ENCODE peak calls at places on chromosomes 5 and 9, in eight cellular contexts. One of them, this sample, is unnamed.

GRCh38 chr9:72586388-72587160 is 65.2 kb downstream of the TMC1 start:
- DNase-seq in GM20000: no peak
- DNase-seq in bronchial epithelial cell: peak
- DNase-seq in heart right ventricle: no peak
- DNase-seq in cardiac fibroblast: peak
- DNase-seq in GM12865: peak
- DNase-seq in neural crest cell: no peak
- DNase-seq in fibroblast of the aortic adventitia: peak
- DNase-seq in this sample: no peak

GRCh38 chr9:33447404-33448158 is at the start of gene AQP3:
- DNase-seq in GM20000: peak
- DNase-seq in bronchial epithelial cell: no peak
- DNase-seq in heart right ventricle: peak
- DNase-seq in cardiac fibroblast: peak
- DNase-seq in GM12865: peak
- DNase-seq in neural crest cell: peak
- DNase-seq in fibroblast of the aortic adventitia: no peak
- DNase-seq in this sample: peak

GRCh38 chr5:151483176-151483575 is 35.8 kb downstream of the SLC36A1 start:
- DNase-seq in GM20000: no peak
- DNase-seq in bronchial epithelial cell: no peak
- DNase-seq in heart right ventricle: no peak
- DNase-seq in cardiac fibroblast: peak
- DNase-seq in GM12865: no peak
- DNase-seq in neural crest cell: no peak
- DNase-seq in fibroblast of the aortic adventitia: no peak
- DNase-seq in this sample: no peak

GRCh38 chr5:17216974-17217325 is 481 bp upstream of the BASP1 start:
- DNase-seq in GM20000: no peak
- DNase-seq in bronchial epithelial cell: no peak
- DNase-seq in heart right ventricle: peak
- DNase-seq in cardiac fibroblast: peak
- DNase-seq in GM12865: no peak
- DNase-seq in neural crest cell: peak
- DNase-seq in fibroblast of the aortic adventitia: peak
- DNase-seq in this sample: no peak

GRCh38 chr5:12794476-12795332 is 890.5 kb upstream of the CTNND2 start:
- DNase-seq in GM20000: no peak
- DNase-seq in bronchial epithelial cell: no peak
- DNase-seq in heart right ventricle: no peak
- DNase-seq in cardiac fibroblast: no peak
- DNase-seq in GM12865: no peak
- DNase-seq in neural crest cell: no peak
- DNase-seq in fibroblast of the aortic adventitia: no peak
- DNase-seq in this sample: no peak

GRCh38 chr5:127878174-127878750 is 175.1 kb downstream of the CCDC192 start:
- DNase-seq in GM20000: peak
- DNase-seq in bronchial epithelial cell: peak
- DNase-seq in heart right ventricle: peak
- DNase-seq in cardiac fibroblast: peak
- DNase-seq in GM12865: peak
- DNase-seq in neural crest cell: peak
- DNase-seq in fibroblast of the aortic adventitia: peak
- DNase-seq in this sample: no peak

GRCh38 chr9:37324691-37325490 is 97.6 kb upstream of the GRHPR start:
- DNase-seq in GM20000: no peak
- DNase-seq in bronchial epithelial cell: no peak
- DNase-seq in heart right ventricle: no peak
- DNase-seq in cardiac fibroblast: no peak
- DNase-seq in GM12865: peak
- DNase-seq in neural crest cell: peak
- DNase-seq in fibroblast of the aortic adventitia: no peak
- DNase-seq in this sample: no peak

GRCh38 chr9:123011878-123012528 is 21.5 kb upstream of the GPR21 start:
- DNase-seq in GM20000: no peak
- DNase-seq in bronchial epithelial cell: no peak
- DNase-seq in heart right ventricle: no peak
- DNase-seq in cardiac fibroblast: peak
- DNase-seq in GM12865: no peak
- DNase-seq in neural crest cell: no peak
- DNase-seq in fibroblast of the aortic adventitia: no peak
- DNase-seq in this sample: no peak

GRCh38 chr5:132813599-132814440 is 718 bp downstream of the SOWAHA start:
- DNase-seq in GM20000: peak
- DNase-seq in bronchial epithelial cell: no peak
- DNase-seq in heart right ventricle: no peak
- DNase-seq in cardiac fibroblast: no peak
- DNase-seq in GM12865: peak
- DNase-seq in neural crest cell: no peak
- DNase-seq in fibroblast of the aortic adventitia: no peak
- DNase-seq in this sample: peak

GRCh38 chr9:136885950-136886578 is at the start of gene TRAF2:
- DNase-seq in GM20000: peak
- DNase-seq in bronchial epithelial cell: peak
- DNase-seq in heart right ventricle: peak
- DNase-seq in cardiac fibroblast: peak
- DNase-seq in GM12865: peak
- DNase-seq in neural crest cell: peak
- DNase-seq in fibroblast of the aortic adventitia: peak
- DNase-seq in this sample: peak

GRCh38 chr5:153276151-153276550 is 214.3 kb upstream of the GRIA1 start:
- DNase-seq in GM20000: no peak
- DNase-seq in bronchial epithelial cell: peak
- DNase-seq in heart right ventricle: peak
- DNase-seq in cardiac fibroblast: peak
- DNase-seq in GM12865: peak
- DNase-seq in neural crest cell: peak
- DNase-seq in fibroblast of the aortic adventitia: peak
- DNase-seq in this sample: peak

GRCh38 chr9:97502984-97503861 is 1.8 kb downstream of the TMOD1 start:
- DNase-seq in GM20000: peak
- DNase-seq in bronchial epithelial cell: no peak
- DNase-seq in heart right ventricle: peak
- DNase-seq in cardiac fibroblast: no peak
- DNase-seq in GM12865: peak
- DNase-seq in neural crest cell: no peak
- DNase-seq in fibroblast of the aortic adventitia: no peak
- DNase-seq in this sample: peak

GRCh38 chr5:36300181-36300926 is 1.3 kb downstream of the RANBP3L start:
- DNase-seq in GM20000: no peak
- DNase-seq in bronchial epithelial cell: no peak
- DNase-seq in heart right ventricle: no peak
- DNase-seq in cardiac fibroblast: no peak
- DNase-seq in GM12865: no peak
- DNase-seq in neural crest cell: no peak
- DNase-seq in fibroblast of the aortic adventitia: no peak
- DNase-seq in this sample: no peak

GRCh38 chr5:174065528-174066189 is 20.2 kb downstream of the NSG2 start:
- DNase-seq in GM20000: no peak
- DNase-seq in bronchial epithelial cell: no peak
- DNase-seq in heart right ventricle: no peak
- DNase-seq in cardiac fibroblast: no peak
- DNase-seq in GM12865: no peak
- DNase-seq in neural crest cell: no peak
- DNase-seq in fibroblast of the aortic adventitia: no peak
- DNase-seq in this sample: no peak

GRCh38 chr9:76697554-76697953 is 66.7 kb upstream of the PCA3 start:
- DNase-seq in GM20000: no peak
- DNase-seq in bronchial epithelial cell: no peak
- DNase-seq in heart right ventricle: no peak
- DNase-seq in cardiac fibroblast: no peak
- DNase-seq in GM12865: no peak
- DNase-seq in neural crest cell: no peak
- DNase-seq in fibroblast of the aortic adventitia: peak
- DNase-seq in this sample: no peak

GRCh38 chr5:98365126-98365525 is 408.3 kb upstream of the RGMB start:
- DNase-seq in GM20000: no peak
- DNase-seq in bronchial epithelial cell: no peak
- DNase-seq in heart right ventricle: no peak
- DNase-seq in cardiac fibroblast: no peak
- DNase-seq in GM12865: no peak
- DNase-seq in neural crest cell: no peak
- DNase-seq in fibroblast of the aortic adventitia: no peak
- DNase-seq in this sample: no peak

GRCh38 chr5:14266686-14267085 is 123.5 kb downstream of the TRIO start:
- DNase-seq in GM20000: no peak
- DNase-seq in bronchial epithelial cell: no peak
- DNase-seq in heart right ventricle: no peak
- DNase-seq in cardiac fibroblast: no peak
- DNase-seq in GM12865: no peak
- DNase-seq in neural crest cell: no peak
- DNase-seq in fibroblast of the aortic adventitia: peak
- DNase-seq in this sample: no peak

GRCh38 chr5:68384936-68385594 is 169.5 kb downstream of the PIK3R1 start:
- DNase-seq in GM20000: no peak
- DNase-seq in bronchial epithelial cell: no peak
- DNase-seq in heart right ventricle: no peak
- DNase-seq in cardiac fibroblast: no peak
- DNase-seq in GM12865: no peak
- DNase-seq in neural crest cell: no peak
- DNase-seq in fibroblast of the aortic adventitia: no peak
- DNase-seq in this sample: no peak

GRCh38 chr9:113536166-113536482 is 72.6 kb downstream of the RGS3 start:
- DNase-seq in GM20000: no peak
- DNase-seq in bronchial epithelial cell: no peak
- DNase-seq in heart right ventricle: no peak
- DNase-seq in cardiac fibroblast: no peak
- DNase-seq in GM12865: no peak
- DNase-seq in neural crest cell: no peak
- DNase-seq in fibroblast of the aortic adventitia: no peak
- DNase-seq in this sample: no peak

GRCh38 chr5:178786859-178787499 is 56.5 kb upstream of the ZNF354A start:
- DNase-seq in GM20000: no peak
- DNase-seq in bronchial epithelial cell: peak
- DNase-seq in heart right ventricle: no peak
- DNase-seq in cardiac fibroblast: peak
- DNase-seq in GM12865: no peak
- DNase-seq in neural crest cell: no peak
- DNase-seq in fibroblast of the aortic adventitia: peak
- DNase-seq in this sample: no peak

GRCh38 chr5:16461782-16462181 is 3.8 kb downstream of the ZNF622 start:
- DNase-seq in GM20000: no peak
- DNase-seq in bronchial epithelial cell: no peak
- DNase-seq in heart right ventricle: no peak
- DNase-seq in cardiac fibroblast: peak
- DNase-seq in GM12865: no peak
- DNase-seq in neural crest cell: no peak
- DNase-seq in fibroblast of the aortic adventitia: peak
- DNase-seq in this sample: no peak

GRCh38 chr5:40368200-40368599 is 311.5 kb upstream of the PTGER4 start:
- DNase-seq in GM20000: no peak
- DNase-seq in bronchial epithelial cell: no peak
- DNase-seq in heart right ventricle: no peak
- DNase-seq in cardiac fibroblast: no peak
- DNase-seq in GM12865: no peak
- DNase-seq in neural crest cell: no peak
- DNase-seq in fibroblast of the aortic adventitia: no peak
- DNase-seq in this sample: no peak
- TF ChIP-seq CTCF in GM20000: no peak
- TF ChIP-seq CTCF in bronchial epithelial cell: no peak
- TF ChIP-seq CTCF in heart right ventricle: no peak
- TF ChIP-seq CTCF in cardiac fibroblast: no peak
- TF ChIP-seq CTCF in GM12865: no peak
- TF ChIP-seq CTCF in neural crest cell: no peak
- TF ChIP-seq CTCF in fibroblast of the aortic adventitia: no peak
- TF ChIP-seq CTCF in this sample: no peak

DNA sequence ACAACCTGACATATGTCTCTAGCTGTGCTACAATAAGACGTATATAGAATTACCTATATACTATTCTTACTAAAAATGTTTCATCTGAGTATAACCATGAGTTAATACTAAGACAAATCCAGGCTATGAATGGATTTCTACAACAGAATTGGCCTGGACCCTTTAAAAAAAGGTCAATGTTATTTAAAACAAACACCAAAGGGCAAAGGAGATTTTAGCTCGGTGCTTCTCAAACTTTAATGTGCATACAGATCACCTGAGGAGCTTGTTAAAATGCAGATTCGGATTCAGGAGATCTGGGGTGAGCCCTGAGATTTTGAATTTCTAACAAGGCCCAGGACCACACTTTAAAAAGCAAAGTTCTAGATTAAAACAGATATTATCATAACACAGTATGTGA is 6.5 kb downstream of the TNFSF8 start:
- DNase-seq in GM20000: no peak
- DNase-seq in bronchial epithelial cell: no peak
- DNase-seq in heart right ventricle: no peak
- DNase-seq in cardiac fibroblast: no peak
- DNase-seq in GM12865: no peak
- DNase-seq in neural crest cell: no peak
- DNase-seq in fibroblast of the aortic adventitia: no peak
- DNase-seq in this sample: no peak
- TF ChIP-seq CTCF in GM20000: no peak
- TF ChIP-seq CTCF in bronchial epithelial cell: no peak
- TF ChIP-seq CTCF in heart right ventricle: no peak
- TF ChIP-seq CTCF in cardiac fibroblast: no peak
- TF ChIP-seq CTCF in GM12865: no peak
- TF ChIP-seq CTCF in neural crest cell: no peak
- TF ChIP-seq CTCF in fibroblast of the aortic adventitia: no peak
- TF ChIP-seq CTCF in this sample: no peak

GRCh38 chr5:45774528-45774927 is 78.3 kb upstream of the HCN1 start:
- DNase-seq in GM20000: no peak
- DNase-seq in bronchial epithelial cell: peak
- DNase-seq in heart right ventricle: no peak
- DNase-seq in cardiac fibroblast: no peak
- DNase-seq in GM12865: no peak
- DNase-seq in neural crest cell: no peak
- DNase-seq in fibroblast of the aortic adventitia: no peak
- DNase-seq in this sample: no peak
- TF ChIP-seq CTCF in GM20000: no peak
- TF ChIP-seq CTCF in bronchial epithelial cell: no peak
- TF ChIP-seq CTCF in heart right ventricle: no peak
- TF ChIP-seq CTCF in cardiac fibroblast: no peak
- TF ChIP-seq CTCF in GM12865: peak
- TF ChIP-seq CTCF in neural crest cell: peak
- TF ChIP-seq CTCF in fibroblast of the aortic adventitia: no peak
- TF ChIP-seq CTCF in this sample: peak

GRCh38 chr9:18390393-18390792 is 83.6 kb upstream of the ADAMTSL1 start:
- DNase-seq in GM20000: no peak
- DNase-seq in bronchial epithelial cell: no peak
- DNase-seq in heart right ventricle: no peak
- DNase-seq in cardiac fibroblast: peak
- DNase-seq in GM12865: no peak
- DNase-seq in neural crest cell: no peak
- DNase-seq in fibroblast of the aortic adventitia: peak
- DNase-seq in this sample: no peak

GRCh38 chr9:18394847-18395355 is 79.1 kb upstream of the ADAMTSL1 start:
- DNase-seq in GM20000: no peak
- DNase-seq in bronchial epithelial cell: no peak
- DNase-seq in heart right ventricle: no peak
- DNase-seq in cardiac fibroblast: no peak
- DNase-seq in GM12865: no peak
- DNase-seq in neural crest cell: no peak
- DNase-seq in fibroblast of the aortic adventitia: no peak
- DNase-seq in this sample: no peak

GRCh38 chr9:18393340-18394130 is 80.4 kb upstream of the ADAMTSL1 start:
- DNase-seq in GM20000: no peak
- DNase-seq in bronchial epithelial cell: peak
- DNase-seq in heart right ventricle: peak
- DNase-seq in cardiac fibroblast: peak
- DNase-seq in GM12865: no peak
- DNase-seq in neural crest cell: no peak
- DNase-seq in fibroblast of the aortic adventitia: peak
- DNase-seq in this sample: no peak

GRCh38 chr9:18397076-18397475 is 76.9 kb upstream of the ADAMTSL1 start:
- DNase-seq in GM20000: no peak
- DNase-seq in bronchial epithelial cell: no peak
- DNase-seq in heart right ventricle: no peak
- DNase-seq in cardiac fibroblast: no peak
- DNase-seq in GM12865: no peak
- DNase-seq in neural crest cell: no peak
- DNase-seq in fibroblast of the aortic adventitia: no peak
- DNase-seq in this sample: no peak

GRCh38 chr9:18396102-18396728 is 77.7 kb upstream of the ADAMTSL1 start:
- DNase-seq in GM20000: no peak
- DNase-seq in bronchial epithelial cell: peak
- DNase-seq in heart right ventricle: no peak
- DNase-seq in cardiac fibroblast: peak
- DNase-seq in GM12865: peak
- DNase-seq in neural crest cell: no peak
- DNase-seq in fibroblast of the aortic adventitia: peak
- DNase-seq in this sample: no peak
- TF ChIP-seq CTCF in GM20000: no peak
- TF ChIP-seq CTCF in bronchial epithelial cell: no peak
- TF ChIP-seq CTCF in heart right ventricle: no peak
- TF ChIP-seq CTCF in cardiac fibroblast: peak
- TF ChIP-seq CTCF in GM12865: no peak
- TF ChIP-seq CTCF in neural crest cell: peak
- TF ChIP-seq CTCF in fibroblast of the aortic adventitia: peak
- TF ChIP-seq CTCF in this sample: no peak